ENCODE peak calls at places on chromosomes 12 and 14, in eight cellular contexts. One of them, this sample, is unnamed.

GRCh38 chr12:98814254-98814653 is 169.2 kb downstream of the APAF1 start:
- DNase-seq in A172: peak
- DNase-seq in PC-3: peak
- DNase-seq in GM23248: no peak
- DNase-seq in stimulated activated CD4-positive, alpha-beta T cell treated with anti-CD3 and anti-CD28 coated beads, Interleukin-15, amount 100 ng/mL, for 1 hour: no peak
- DNase-seq in upper lobe of right lung: no peak
- DNase-seq in amniotic stem cell: no peak
- DNase-seq in left cardiac atrium: no peak
- DNase-seq in this sample: no peak

GRCh38 chr12:113241191-113242017 is 20.1 kb downstream of the TPCN1 start:
- DNase-seq in A172: peak
- DNase-seq in PC-3: peak
- DNase-seq in GM23248: peak
- DNase-seq in stimulated activated CD4-positive, alpha-beta T cell treated with anti-CD3 and anti-CD28 coated beads, Interleukin-15, amount 100 ng/mL, for 1 hour: no peak
- DNase-seq in upper lobe of right lung: no peak
- DNase-seq in amniotic stem cell: peak
- DNase-seq in left cardiac atrium: peak
- DNase-seq in this sample: no peak

GRCh38 chr12:130520784-130521183 is 183.1 kb downstream of the PIWIL1 start:
- DNase-seq in A172: no peak
- DNase-seq in PC-3: no peak
- DNase-seq in GM23248: no peak
- DNase-seq in stimulated activated CD4-positive, alpha-beta T cell treated with anti-CD3 and anti-CD28 coated beads, Interleukin-15, amount 100 ng/mL, for 1 hour: no peak
- DNase-seq in upper lobe of right lung: no peak
- DNase-seq in amniotic stem cell: no peak
- DNase-seq in left cardiac atrium: no peak
- DNase-seq in this sample: no peak

GRCh38 chr12:91155990-91156389 is 26.6 kb downstream of the DCN start:
- DNase-seq in A172: no peak
- DNase-seq in PC-3: no peak
- DNase-seq in GM23248: no peak
- DNase-seq in stimulated activated CD4-positive, alpha-beta T cell treated with anti-CD3 and anti-CD28 coated beads, Interleukin-15, amount 100 ng/mL, for 1 hour: no peak
- DNase-seq in upper lobe of right lung: no peak
- DNase-seq in amniotic stem cell: no peak
- DNase-seq in left cardiac atrium: no peak
- DNase-seq in this sample: no peak

GRCh38 chr12:54418441-54419087 is 502 bp downstream of the ITGA5 start:
- DNase-seq in A172: no peak
- DNase-seq in PC-3: no peak
- DNase-seq in GM23248: peak
- DNase-seq in stimulated activated CD4-positive, alpha-beta T cell treated with anti-CD3 and anti-CD28 coated beads, Interleukin-15, amount 100 ng/mL, for 1 hour: no peak
- DNase-seq in upper lobe of right lung: no peak
- DNase-seq in amniotic stem cell: no peak
- DNase-seq in left cardiac atrium: no peak
- DNase-seq in this sample: no peak

GRCh38 chr12:54723653-54724256 is 75.6 kb upstream of the DCD start:
- DNase-seq in A172: peak
- DNase-seq in PC-3: peak
- DNase-seq in GM23248: peak
- DNase-seq in stimulated activated CD4-positive, alpha-beta T cell treated with anti-CD3 and anti-CD28 coated beads, Interleukin-15, amount 100 ng/mL, for 1 hour: no peak
- DNase-seq in upper lobe of right lung: no peak
- DNase-seq in amniotic stem cell: no peak
- DNase-seq in left cardiac atrium: no peak
- DNase-seq in this sample: peak

GRCh38 chr14:34632451-34632850 is 2.5 kb upstream of the SNX6 start:
- DNase-seq in A172: no peak
- DNase-seq in PC-3: peak
- DNase-seq in GM23248: no peak
- DNase-seq in stimulated activated CD4-positive, alpha-beta T cell treated with anti-CD3 and anti-CD28 coated beads, Interleukin-15, amount 100 ng/mL, for 1 hour: no peak
- DNase-seq in upper lobe of right lung: no peak
- DNase-seq in amniotic stem cell: no peak
- DNase-seq in left cardiac atrium: no peak
- DNase-seq in this sample: no peak

GRCh38 chr14:81464253-81465001 is 64.3 kb upstream of the STON2 start:
- DNase-seq in A172: peak
- DNase-seq in PC-3: peak
- DNase-seq in GM23248: peak
- DNase-seq in stimulated activated CD4-positive, alpha-beta T cell treated with anti-CD3 and anti-CD28 coated beads, Interleukin-15, amount 100 ng/mL, for 1 hour: no peak
- DNase-seq in upper lobe of right lung: no peak
- DNase-seq in amniotic stem cell: peak
- DNase-seq in left cardiac atrium: no peak
- DNase-seq in this sample: peak

GRCh38 chr12:124745891-124746570 is 117.6 kb downstream of the SCARB1 start:
- DNase-seq in A172: peak
- DNase-seq in PC-3: peak
- DNase-seq in GM23248: peak
- DNase-seq in stimulated activated CD4-positive, alpha-beta T cell treated with anti-CD3 and anti-CD28 coated beads, Interleukin-15, amount 100 ng/mL, for 1 hour: no peak
- DNase-seq in upper lobe of right lung: peak
- DNase-seq in amniotic stem cell: peak
- DNase-seq in left cardiac atrium: peak
- DNase-seq in this sample: no peak

GRCh38 chr12:120721866-120722265 is 3.8 kb upstream of the ACADS start:
- DNase-seq in A172: no peak
- DNase-seq in PC-3: no peak
- DNase-seq in GM23248: no peak
- DNase-seq in stimulated activated CD4-positive, alpha-beta T cell treated with anti-CD3 and anti-CD28 coated beads, Interleukin-15, amount 100 ng/mL, for 1 hour: no peak
- DNase-seq in upper lobe of right lung: no peak
- DNase-seq in amniotic stem cell: no peak
- DNase-seq in left cardiac atrium: no peak
- DNase-seq in this sample: no peak

GRCh38 chr12:125861299-125862281 is 796.4 kb downstream of the AACS start:
- DNase-seq in A172: no peak
- DNase-seq in PC-3: no peak
- DNase-seq in GM23248: no peak
- DNase-seq in stimulated activated CD4-positive, alpha-beta T cell treated with anti-CD3 and anti-CD28 coated beads, Interleukin-15, amount 100 ng/mL, for 1 hour: no peak
- DNase-seq in upper lobe of right lung: peak
- DNase-seq in amniotic stem cell: no peak
- DNase-seq in left cardiac atrium: peak
- DNase-seq in this sample: no peak

GRCh38 chr12:87196329-87196728 is 832.9 kb downstream of the C12orf50 start:
- DNase-seq in A172: no peak
- DNase-seq in PC-3: no peak
- DNase-seq in GM23248: peak
- DNase-seq in stimulated activated CD4-positive, alpha-beta T cell treated with anti-CD3 and anti-CD28 coated beads, Interleukin-15, amount 100 ng/mL, for 1 hour: no peak
- DNase-seq in upper lobe of right lung: no peak
- DNase-seq in amniotic stem cell: no peak
- DNase-seq in left cardiac atrium: no peak
- DNase-seq in this sample: no peak

GRCh38 chr12:7197846-7198245 is 8.4 kb downstream of the PEX5 start:
- DNase-seq in A172: no peak
- DNase-seq in PC-3: no peak
- DNase-seq in GM23248: no peak
- DNase-seq in stimulated activated CD4-positive, alpha-beta T cell treated with anti-CD3 and anti-CD28 coated beads, Interleukin-15, amount 100 ng/mL, for 1 hour: no peak
- DNase-seq in upper lobe of right lung: no peak
- DNase-seq in amniotic stem cell: no peak
- DNase-seq in left cardiac atrium: no peak
- DNase-seq in this sample: no peak

GRCh38 chr14:67371247-67372148 is 11.4 kb downstream of the EIF2S1 start:
- DNase-seq in A172: no peak
- DNase-seq in PC-3: no peak
- DNase-seq in GM23248: no peak
- DNase-seq in stimulated activated CD4-positive, alpha-beta T cell treated with anti-CD3 and anti-CD28 coated beads, Interleukin-15, amount 100 ng/mL, for 1 hour: no peak
- DNase-seq in upper lobe of right lung: no peak
- DNase-seq in amniotic stem cell: no peak
- DNase-seq in left cardiac atrium: no peak
- DNase-seq in this sample: no peak

GRCh38 chr12:121996050-121996944 is 25.4 kb upstream of the BCL7A start:
- DNase-seq in A172: no peak
- DNase-seq in PC-3: no peak
- DNase-seq in GM23248: no peak
- DNase-seq in stimulated activated CD4-positive, alpha-beta T cell treated with anti-CD3 and anti-CD28 coated beads, Interleukin-15, amount 100 ng/mL, for 1 hour: no peak
- DNase-seq in upper lobe of right lung: no peak
- DNase-seq in amniotic stem cell: no peak
- DNase-seq in left cardiac atrium: no peak
- DNase-seq in this sample: no peak

GRCh38 chr14:75452900-75453816 is 25.3 kb downstream of the JDP2 start:
- DNase-seq in A172: peak
- DNase-seq in PC-3: peak
- DNase-seq in GM23248: peak
- DNase-seq in stimulated activated CD4-positive, alpha-beta T cell treated with anti-CD3 and anti-CD28 coated beads, Interleukin-15, amount 100 ng/mL, for 1 hour: no peak
- DNase-seq in upper lobe of right lung: peak
- DNase-seq in amniotic stem cell: peak
- DNase-seq in left cardiac atrium: peak
- DNase-seq in this sample: no peak

GRCh38 chr14:101151930-101152310 is 248.4 kb upstream of the RTL1 start:
- DNase-seq in A172: no peak
- DNase-seq in PC-3: no peak
- DNase-seq in GM23248: peak
- DNase-seq in stimulated activated CD4-positive, alpha-beta T cell treated with anti-CD3 and anti-CD28 coated beads, Interleukin-15, amount 100 ng/mL, for 1 hour: no peak
- DNase-seq in upper lobe of right lung: no peak
- DNase-seq in amniotic stem cell: no peak
- DNase-seq in left cardiac atrium: no peak
- DNase-seq in this sample: no peak

GRCh38 chr12:90677055-90677454 is 277.9 kb downstream of the CCER1 start:
- DNase-seq in A172: no peak
- DNase-seq in PC-3: no peak
- DNase-seq in GM23248: no peak
- DNase-seq in stimulated activated CD4-positive, alpha-beta T cell treated with anti-CD3 and anti-CD28 coated beads, Interleukin-15, amount 100 ng/mL, for 1 hour: no peak
- DNase-seq in upper lobe of right lung: no peak
- DNase-seq in amniotic stem cell: no peak
- DNase-seq in left cardiac atrium: no peak
- DNase-seq in this sample: no peak

GRCh38 chr14:83147006-83147405 is 1613.4 kb upstream of the SEL1L start:
- DNase-seq in A172: no peak
- DNase-seq in PC-3: no peak
- DNase-seq in GM23248: no peak
- DNase-seq in stimulated activated CD4-positive, alpha-beta T cell treated with anti-CD3 and anti-CD28 coated beads, Interleukin-15, amount 100 ng/mL, for 1 hour: no peak
- DNase-seq in upper lobe of right lung: no peak
- DNase-seq in amniotic stem cell: no peak
- DNase-seq in left cardiac atrium: no peak
- DNase-seq in this sample: no peak

GRCh38 chr12:6461401-6462233 is 8.9 kb downstream of the VAMP1 start:
- DNase-seq in A172: peak
- DNase-seq in PC-3: no peak
- DNase-seq in GM23248: no peak
- DNase-seq in stimulated activated CD4-positive, alpha-beta T cell treated with anti-CD3 and anti-CD28 coated beads, Interleukin-15, amount 100 ng/mL, for 1 hour: peak
- DNase-seq in upper lobe of right lung: peak
- DNase-seq in amniotic stem cell: no peak
- DNase-seq in left cardiac atrium: peak
- DNase-seq in this sample: peak

GRCh38 chr12:70598467-70599194 is 38.6 kb downstream of the PTPRB start:
- DNase-seq in A172: no peak
- DNase-seq in PC-3: no peak
- DNase-seq in GM23248: no peak
- DNase-seq in stimulated activated CD4-positive, alpha-beta T cell treated with anti-CD3 and anti-CD28 coated beads, Interleukin-15, amount 100 ng/mL, for 1 hour: no peak
- DNase-seq in upper lobe of right lung: no peak
- DNase-seq in amniotic stem cell: no peak
- DNase-seq in left cardiac atrium: peak
- DNase-seq in this sample: no peak

GRCh38 chr12:6141048-6141447 is 16.6 kb upstream of the VWF start:
- DNase-seq in A172: no peak
- DNase-seq in PC-3: no peak
- DNase-seq in GM23248: peak
- DNase-seq in stimulated activated CD4-positive, alpha-beta T cell treated with anti-CD3 and anti-CD28 coated beads, Interleukin-15, amount 100 ng/mL, for 1 hour: no peak
- DNase-seq in upper lobe of right lung: peak
- DNase-seq in amniotic stem cell: no peak
- DNase-seq in left cardiac atrium: peak
- DNase-seq in this sample: no peak

GRCh38 chr12:69884386-69884785 is 59.4 kb downstream of the MYRFL start:
- DNase-seq in A172: no peak
- DNase-seq in PC-3: no peak
- DNase-seq in GM23248: no peak
- DNase-seq in stimulated activated CD4-positive, alpha-beta T cell treated with anti-CD3 and anti-CD28 coated beads, Interleukin-15, amount 100 ng/mL, for 1 hour: no peak
- DNase-seq in upper lobe of right lung: no peak
- DNase-seq in amniotic stem cell: no peak
- DNase-seq in left cardiac atrium: no peak
- DNase-seq in this sample: no peak

This sample was measured in effector CD4-positive, alpha-beta T cell.